ENCODE peak calls at places on chromosome 16, in seven cellular contexts. One of them, this sample, is unnamed.

GRCh38 chr16:87160218-87160617 is 157.0 kb downstream of the C16orf95 start:
- DNase-seq in osteocyte: no peak
- DNase-seq in IMR-90: no peak
- DNase-seq in stimulated activated CD4-positive, alpha-beta T cell treated with anti-CD3 and anti-CD28 coated beads, TNF-alpha, amount 100 ng/mL, for 24 hours: no peak
- DNase-seq in ovary: no peak
- DNase-seq in activated T-helper 9 cell treated with anti-CD3 and anti-CD28 coated beads, Interleukin-2, amount 50 U/mL, for 16 hours: no peak
- DNase-seq in iPS DF 6.9: no peak
- DNase-seq in this sample: peak; percentile 29

GRCh38 chr16:71626858-71627213 is 852 bp downstream of the MARVELD3 start:
- DNase-seq in IMR-90: no peak
- DNase-seq in ovary: peak; percentile 26
- DNase-seq in iPS DF 6.9: peak; percentile 22
- DNase-seq in stimulated activated CD4-positive, alpha-beta T cell treated with anti-CD3 and anti-CD28 coated beads, TNF-alpha, amount 100 ng/mL, for 24 hours: no peak
- DNase-seq in activated T-helper 9 cell treated with anti-CD3 and anti-CD28 coated beads, Interleukin-2, amount 50 U/mL, for 16 hours: no peak
- DNase-seq in osteocyte: no peak
- DNase-seq in this sample: no peak

GRCh38 chr16:22232277-22233049 is 26.4 kb downstream of the EEF2K start:
- DNase-seq in osteocyte: no peak
- DNase-seq in stimulated activated CD4-positive, alpha-beta T cell treated with anti-CD3 and anti-CD28 coated beads, TNF-alpha, amount 100 ng/mL, for 24 hours: peak; percentile 2
- DNase-seq in IMR-90: peak; percentile 72
- DNase-seq in activated T-helper 9 cell treated with anti-CD3 and anti-CD28 coated beads, Interleukin-2, amount 50 U/mL, for 16 hours: no peak
- DNase-seq in iPS DF 6.9: no peak
- DNase-seq in ovary: no peak
- DNase-seq in this sample: no peak

GRCh38 chr16:30519120-30520049 is 7.0 kb downstream of the ZNF768 start:
- DNase-seq in activated T-helper 9 cell treated with anti-CD3 and anti-CD28 coated beads, Interleukin-2, amount 50 U/mL, for 16 hours: no peak
- DNase-seq in osteocyte: no peak
- DNase-seq in ovary: no peak
- DNase-seq in iPS DF 6.9: no peak
- DNase-seq in stimulated activated CD4-positive, alpha-beta T cell treated with anti-CD3 and anti-CD28 coated beads, TNF-alpha, amount 100 ng/mL, for 24 hours: no peak
- DNase-seq in IMR-90: no peak
- DNase-seq in this sample: no peak

GRCh38 chr16:57382535-57383275 is 10.4 kb downstream of the CX3CL1 start:
- DNase-seq in osteocyte: no peak
- DNase-seq in activated T-helper 9 cell treated with anti-CD3 and anti-CD28 coated beads, Interleukin-2, amount 50 U/mL, for 16 hours: no peak
- DNase-seq in iPS DF 6.9: no peak
- DNase-seq in stimulated activated CD4-positive, alpha-beta T cell treated with anti-CD3 and anti-CD28 coated beads, TNF-alpha, amount 100 ng/mL, for 24 hours: no peak
- DNase-seq in IMR-90: no peak
- DNase-seq in ovary: no peak
- DNase-seq in this sample: no peak

GRCh38 chr16:17011712-17012111 is 459.0 kb downstream of the XYLT1 start:
- DNase-seq in IMR-90: no peak
- DNase-seq in osteocyte: no peak
- DNase-seq in activated T-helper 9 cell treated with anti-CD3 and anti-CD28 coated beads, Interleukin-2, amount 50 U/mL, for 16 hours: no peak
- DNase-seq in iPS DF 6.9: no peak
- DNase-seq in stimulated activated CD4-positive, alpha-beta T cell treated with anti-CD3 and anti-CD28 coated beads, TNF-alpha, amount 100 ng/mL, for 24 hours: no peak
- DNase-seq in ovary: no peak
- DNase-seq in this sample: no peak

GRCh38 chr16:28623172-28623711 is 13.4 kb upstream of the SULT1A1 start:
- DNase-seq in IMR-90: no peak
- DNase-seq in iPS DF 6.9: no peak
- DNase-seq in activated T-helper 9 cell treated with anti-CD3 and anti-CD28 coated beads, Interleukin-2, amount 50 U/mL, for 16 hours: peak; percentile 49
- DNase-seq in osteocyte: peak; percentile 83
- DNase-seq in ovary: no peak
- DNase-seq in stimulated activated CD4-positive, alpha-beta T cell treated with anti-CD3 and anti-CD28 coated beads, TNF-alpha, amount 100 ng/mL, for 24 hours: peak; percentile 35
- DNase-seq in this sample: no peak

GRCh38 chr16:69563605-69564580 is 1.9 kb upstream of the NFAT5 start:
- DNase-seq in ovary: no peak
- DNase-seq in stimulated activated CD4-positive, alpha-beta T cell treated with anti-CD3 and anti-CD28 coated beads, TNF-alpha, amount 100 ng/mL, for 24 hours: peak; percentile 53
- DNase-seq in osteocyte: no peak
- DNase-seq in activated T-helper 9 cell treated with anti-CD3 and anti-CD28 coated beads, Interleukin-2, amount 50 U/mL, for 16 hours: peak; percentile 45
- DNase-seq in iPS DF 6.9: no peak
- DNase-seq in IMR-90: peak; percentile 65
- DNase-seq in this sample: peak; percentile 55

GRCh38 chr16:46768809-46769208 is 20.7 kb upstream of the MYLK3 start:
- DNase-seq in iPS DF 6.9: no peak
- DNase-seq in activated T-helper 9 cell treated with anti-CD3 and anti-CD28 coated beads, Interleukin-2, amount 50 U/mL, for 16 hours: no peak
- DNase-seq in stimulated activated CD4-positive, alpha-beta T cell treated with anti-CD3 and anti-CD28 coated beads, TNF-alpha, amount 100 ng/mL, for 24 hours: no peak
- DNase-seq in ovary: no peak
- DNase-seq in osteocyte: no peak
- DNase-seq in IMR-90: no peak
- DNase-seq in this sample: no peak

GRCh38 chr16:6684076-6684673 is 648.5 kb upstream of the RBFOX1 start:
- DNase-seq in iPS DF 6.9: peak; percentile 5
- DNase-seq in IMR-90: no peak
- DNase-seq in ovary: no peak
- DNase-seq in stimulated activated CD4-positive, alpha-beta T cell treated with anti-CD3 and anti-CD28 coated beads, TNF-alpha, amount 100 ng/mL, for 24 hours: no peak
- DNase-seq in activated T-helper 9 cell treated with anti-CD3 and anti-CD28 coated beads, Interleukin-2, amount 50 U/mL, for 16 hours: no peak
- DNase-seq in osteocyte: no peak
- DNase-seq in this sample: no peak

GRCh38 chr16:10729649-10730048 is 14.0 kb upstream of the NUBP1 start:
- DNase-seq in IMR-90: peak; percentile 38
- DNase-seq in ovary: no peak
- DNase-seq in osteocyte: no peak
- DNase-seq in stimulated activated CD4-positive, alpha-beta T cell treated with anti-CD3 and anti-CD28 coated beads, TNF-alpha, amount 100 ng/mL, for 24 hours: no peak
- DNase-seq in activated T-helper 9 cell treated with anti-CD3 and anti-CD28 coated beads, Interleukin-2, amount 50 U/mL, for 16 hours: no peak
- DNase-seq in iPS DF 6.9: no peak
- DNase-seq in this sample: peak; percentile 36

GRCh38 chr16:88857728-88858339 is 907 bp downstream of the TRAPPC2L start:
- DNase-seq in activated T-helper 9 cell treated with anti-CD3 and anti-CD28 coated beads, Interleukin-2, amount 50 U/mL, for 16 hours: peak; percentile 61
- DNase-seq in osteocyte: no peak
- DNase-seq in IMR-90: peak; percentile 72
- DNase-seq in ovary: peak; percentile 58
- DNase-seq in stimulated activated CD4-positive, alpha-beta T cell treated with anti-CD3 and anti-CD28 coated beads, TNF-alpha, amount 100 ng/mL, for 24 hours: peak; percentile 54
- DNase-seq in iPS DF 6.9: no peak
- DNase-seq in this sample: peak; percentile 85

GRCh38 chr16:51321251-51321650 is 170.2 kb upstream of the SALL1 start:
- DNase-seq in IMR-90: no peak
- DNase-seq in activated T-helper 9 cell treated with anti-CD3 and anti-CD28 coated beads, Interleukin-2, amount 50 U/mL, for 16 hours: no peak
- DNase-seq in iPS DF 6.9: no peak
- DNase-seq in ovary: no peak
- DNase-seq in osteocyte: no peak
- DNase-seq in stimulated activated CD4-positive, alpha-beta T cell treated with anti-CD3 and anti-CD28 coated beads, TNF-alpha, amount 100 ng/mL, for 24 hours: no peak
- DNase-seq in this sample: no peak

GRCh38 chr16:9827062-9827752 is 355.0 kb downstream of the GRIN2A start:
- DNase-seq in activated T-helper 9 cell treated with anti-CD3 and anti-CD28 coated beads, Interleukin-2, amount 50 U/mL, for 16 hours: no peak
- DNase-seq in IMR-90: no peak
- DNase-seq in iPS DF 6.9: no peak
- DNase-seq in osteocyte: no peak
- DNase-seq in ovary: no peak
- DNase-seq in stimulated activated CD4-positive, alpha-beta T cell treated with anti-CD3 and anti-CD28 coated beads, TNF-alpha, amount 100 ng/mL, for 24 hours: no peak
- DNase-seq in this sample: no peak

GRCh38 chr16:66606000-66606751 is 1.7 kb downstream of the CMTM3 start:
- DNase-seq in IMR-90: no peak
- DNase-seq in iPS DF 6.9: no peak
- DNase-seq in osteocyte: no peak
- DNase-seq in stimulated activated CD4-positive, alpha-beta T cell treated with anti-CD3 and anti-CD28 coated beads, TNF-alpha, amount 100 ng/mL, for 24 hours: no peak
- DNase-seq in ovary: no peak
- DNase-seq in activated T-helper 9 cell treated with anti-CD3 and anti-CD28 coated beads, Interleukin-2, amount 50 U/mL, for 16 hours: no peak
- DNase-seq in this sample: no peak

GRCh38 chr16:78102865-78103264 is 3.4 kb downstream of the WWOX start:
- DNase-seq in activated T-helper 9 cell treated with anti-CD3 and anti-CD28 coated beads, Interleukin-2, amount 50 U/mL, for 16 hours: no peak
- DNase-seq in iPS DF 6.9: no peak
- DNase-seq in stimulated activated CD4-positive, alpha-beta T cell treated with anti-CD3 and anti-CD28 coated beads, TNF-alpha, amount 100 ng/mL, for 24 hours: no peak
- DNase-seq in ovary: no peak
- DNase-seq in osteocyte: no peak
- DNase-seq in IMR-90: no peak
- DNase-seq in this sample: no peak

GRCh38 chr16:53768167-53768566 is 64.2 kb downstream of the FTO start:
- DNase-seq in iPS DF 6.9: no peak
- DNase-seq in ovary: no peak
- DNase-seq in stimulated activated CD4-positive, alpha-beta T cell treated with anti-CD3 and anti-CD28 coated beads, TNF-alpha, amount 100 ng/mL, for 24 hours: no peak
- DNase-seq in activated T-helper 9 cell treated with anti-CD3 and anti-CD28 coated beads, Interleukin-2, amount 50 U/mL, for 16 hours: no peak
- DNase-seq in IMR-90: peak; percentile 41
- DNase-seq in osteocyte: no peak
- DNase-seq in this sample: peak; percentile 41

GRCh38 chr16:85858984-85859817 is 39.8 kb upstream of the IRF8 start:
- DNase-seq in IMR-90: no peak
- DNase-seq in activated T-helper 9 cell treated with anti-CD3 and anti-CD28 coated beads, Interleukin-2, amount 50 U/mL, for 16 hours: no peak
- DNase-seq in osteocyte: no peak
- DNase-seq in stimulated activated CD4-positive, alpha-beta T cell treated with anti-CD3 and anti-CD28 coated beads, TNF-alpha, amount 100 ng/mL, for 24 hours: no peak
- DNase-seq in iPS DF 6.9: no peak
- DNase-seq in ovary: no peak
- DNase-seq in this sample: no peak

GRCh38 chr16:85579883-85580607 is 33.1 kb upstream of the GSE1 start:
- DNase-seq in activated T-helper 9 cell treated with anti-CD3 and anti-CD28 coated beads, Interleukin-2, amount 50 U/mL, for 16 hours: no peak
- DNase-seq in stimulated activated CD4-positive, alpha-beta T cell treated with anti-CD3 and anti-CD28 coated beads, TNF-alpha, amount 100 ng/mL, for 24 hours: no peak
- DNase-seq in iPS DF 6.9: no peak
- DNase-seq in IMR-90: no peak
- DNase-seq in ovary: no peak
- DNase-seq in osteocyte: no peak
- DNase-seq in this sample: peak; percentile 53

GRCh38 chr16:2595376-2596200 is 57.8 kb downstream of the PDPK1 start:
- DNase-seq in stimulated activated CD4-positive, alpha-beta T cell treated with anti-CD3 and anti-CD28 coated beads, TNF-alpha, amount 100 ng/mL, for 24 hours: no peak
- DNase-seq in osteocyte: no peak
- DNase-seq in activated T-helper 9 cell treated with anti-CD3 and anti-CD28 coated beads, Interleukin-2, amount 50 U/mL, for 16 hours: no peak
- DNase-seq in iPS DF 6.9: no peak
- DNase-seq in IMR-90: no peak
- DNase-seq in ovary: no peak
- DNase-seq in this sample: no peak

GRCh38 chr16:15054357-15055140 is 1.3 kb downstream of the NTAN1 start:
- DNase-seq in activated T-helper 9 cell treated with anti-CD3 and anti-CD28 coated beads, Interleukin-2, amount 50 U/mL, for 16 hours: no peak
- DNase-seq in ovary: no peak
- DNase-seq in IMR-90: no peak
- DNase-seq in iPS DF 6.9: no peak
- DNase-seq in osteocyte: no peak
- DNase-seq in stimulated activated CD4-positive, alpha-beta T cell treated with anti-CD3 and anti-CD28 coated beads, TNF-alpha, amount 100 ng/mL, for 24 hours: no peak
- DNase-seq in this sample: no peak

GRCh38 chr16:49382916-49383315 is 9.3 kb downstream of the C16orf78 start:
- DNase-seq in IMR-90: no peak
- DNase-seq in ovary: no peak
- DNase-seq in stimulated activated CD4-positive, alpha-beta T cell treated with anti-CD3 and anti-CD28 coated beads, TNF-alpha, amount 100 ng/mL, for 24 hours: no peak
- DNase-seq in iPS DF 6.9: peak; percentile 50
- DNase-seq in activated T-helper 9 cell treated with anti-CD3 and anti-CD28 coated beads, Interleukin-2, amount 50 U/mL, for 16 hours: no peak
- DNase-seq in osteocyte: peak; percentile 62
- DNase-seq in this sample: no peak

GRCh38 chr16:4682616-4683254 is 10.6 kb upstream of the NUDT16L1 start:
- DNase-seq in osteocyte: no peak
- DNase-seq in stimulated activated CD4-positive, alpha-beta T cell treated with anti-CD3 and anti-CD28 coated beads, TNF-alpha, amount 100 ng/mL, for 24 hours: no peak
- DNase-seq in IMR-90: peak; percentile 18
- DNase-seq in iPS DF 6.9: peak; percentile 33
- DNase-seq in activated T-helper 9 cell treated with anti-CD3 and anti-CD28 coated beads, Interleukin-2, amount 50 U/mL, for 16 hours: no peak
- DNase-seq in ovary: no peak
- DNase-seq in this sample: no peak

GRCh38 chr16:84746875-84747274 is 47.1 kb downstream of the USP10 start:
- DNase-seq in IMR-90: no peak
- DNase-seq in ovary: no peak
- DNase-seq in osteocyte: no peak
- DNase-seq in iPS DF 6.9: no peak
- DNase-seq in activated T-helper 9 cell treated with anti-CD3 and anti-CD28 coated beads, Interleukin-2, amount 50 U/mL, for 16 hours: no peak
- DNase-seq in stimulated activated CD4-positive, alpha-beta T cell treated with anti-CD3 and anti-CD28 coated beads, TNF-alpha, amount 100 ng/mL, for 24 hours: no peak
- DNase-seq in this sample: peak; percentile 18

GRCh38 chr16:84806256-84806889 is 13.4 kb upstream of the CRISPLD2 start:
- DNase-seq in ovary: no peak
- DNase-seq in stimulated activated CD4-positive, alpha-beta T cell treated with anti-CD3 and anti-CD28 coated beads, TNF-alpha, amount 100 ng/mL, for 24 hours: no peak
- DNase-seq in activated T-helper 9 cell treated with anti-CD3 and anti-CD28 coated beads, Interleukin-2, amount 50 U/mL, for 16 hours: no peak
- DNase-seq in iPS DF 6.9: no peak
- DNase-seq in osteocyte: peak; percentile 87
- DNase-seq in IMR-90: peak; percentile 95
- DNase-seq in this sample: peak; percentile 90

GRCh38 chr16:72878301-72879269 is 169.3 kb downstream of the ZFHX3 start:
- DNase-seq in activated T-helper 9 cell treated with anti-CD3 and anti-CD28 coated beads, Interleukin-2, amount 50 U/mL, for 16 hours: no peak
- DNase-seq in stimulated activated CD4-positive, alpha-beta T cell treated with anti-CD3 and anti-CD28 coated beads, TNF-alpha, amount 100 ng/mL, for 24 hours: no peak
- DNase-seq in ovary: no peak
- DNase-seq in iPS DF 6.9: no peak
- DNase-seq in IMR-90: peak; percentile 75
- DNase-seq in osteocyte: no peak
- DNase-seq in this sample: peak; percentile 88

GRCh38 chr16:84874004-84874435 is 54.2 kb downstream of the CRISPLD2 start:
- DNase-seq in activated T-helper 9 cell treated with anti-CD3 and anti-CD28 coated beads, Interleukin-2, amount 50 U/mL, for 16 hours: no peak
- DNase-seq in iPS DF 6.9: no peak
- DNase-seq in IMR-90: no peak
- DNase-seq in stimulated activated CD4-positive, alpha-beta T cell treated with anti-CD3 and anti-CD28 coated beads, TNF-alpha, amount 100 ng/mL, for 24 hours: no peak
- DNase-seq in ovary: no peak
- DNase-seq in osteocyte: no peak
- DNase-seq in this sample: peak; percentile 16

GRCh38 chr16:57981636-57982035 is 10.7 kb upstream of the CNGB1 start:
- DNase-seq in osteocyte: no peak
- DNase-seq in activated T-helper 9 cell treated with anti-CD3 and anti-CD28 coated beads, Interleukin-2, amount 50 U/mL, for 16 hours: no peak
- DNase-seq in ovary: no peak
- DNase-seq in stimulated activated CD4-positive, alpha-beta T cell treated with anti-CD3 and anti-CD28 coated beads, TNF-alpha, amount 100 ng/mL, for 24 hours: no peak
- DNase-seq in IMR-90: no peak
- DNase-seq in iPS DF 6.9: no peak
- DNase-seq in this sample: no peak

GRCh38 chr16:85859818-85860125 is 39.2 kb upstream of the IRF8 start:
- DNase-seq in osteocyte: no peak
- DNase-seq in IMR-90: no peak
- DNase-seq in iPS DF 6.9: no peak
- DNase-seq in ovary: no peak
- DNase-seq in stimulated activated CD4-positive, alpha-beta T cell treated with anti-CD3 and anti-CD28 coated beads, TNF-alpha, amount 100 ng/mL, for 24 hours: no peak
- DNase-seq in activated T-helper 9 cell treated with anti-CD3 and anti-CD28 coated beads, Interleukin-2, amount 50 U/mL, for 16 hours: no peak
- DNase-seq in this sample: no peak

GRCh38 chr16:73323880-73324279 is 276.0 kb upstream of the ZFHX3 start:
- DNase-seq in activated T-helper 9 cell treated with anti-CD3 and anti-CD28 coated beads, Interleukin-2, amount 50 U/mL, for 16 hours: no peak
- DNase-seq in ovary: no peak
- DNase-seq in iPS DF 6.9: no peak
- DNase-seq in stimulated activated CD4-positive, alpha-beta T cell treated with anti-CD3 and anti-CD28 coated beads, TNF-alpha, amount 100 ng/mL, for 24 hours: no peak
- DNase-seq in osteocyte: no peak
- DNase-seq in IMR-90: no peak
- DNase-seq in this sample: no peak

GRCh38 chr16:79519448-79519847 is 81.1 kb downstream of the MAF start:
- DNase-seq in iPS DF 6.9: no peak
- DNase-seq in stimulated activated CD4-positive, alpha-beta T cell treated with anti-CD3 and anti-CD28 coated beads, TNF-alpha, amount 100 ng/mL, for 24 hours: no peak
- DNase-seq in osteocyte: no peak
- DNase-seq in activated T-helper 9 cell treated with anti-CD3 and anti-CD28 coated beads, Interleukin-2, amount 50 U/mL, for 16 hours: no peak
- DNase-seq in IMR-90: no peak
- DNase-seq in ovary: no peak
- DNase-seq in this sample: no peak

GRCh38 chr16:56047307-56048234 is 143.7 kb upstream of the GNAO1 start:
- DNase-seq in ovary: no peak
- DNase-seq in stimulated activated CD4-positive, alpha-beta T cell treated with anti-CD3 and anti-CD28 coated beads, TNF-alpha, amount 100 ng/mL, for 24 hours: no peak
- DNase-seq in activated T-helper 9 cell treated with anti-CD3 and anti-CD28 coated beads, Interleukin-2, amount 50 U/mL, for 16 hours: no peak
- DNase-seq in osteocyte: no peak
- DNase-seq in IMR-90: no peak
- DNase-seq in iPS DF 6.9: no peak
- DNase-seq in this sample: no peak

GRCh38 chr16:70573451-70574121 is 50.0 kb downstream of the SF3B3 start:
- DNase-seq in osteocyte: peak; percentile 87
- DNase-seq in activated T-helper 9 cell treated with anti-CD3 and anti-CD28 coated beads, Interleukin-2, amount 50 U/mL, for 16 hours: no peak
- DNase-seq in IMR-90: peak; percentile 97
- DNase-seq in stimulated activated CD4-positive, alpha-beta T cell treated with anti-CD3 and anti-CD28 coated beads, TNF-alpha, amount 100 ng/mL, for 24 hours: no peak
- DNase-seq in iPS DF 6.9: no peak
- DNase-seq in ovary: peak; percentile 36
- DNase-seq in this sample: peak; percentile 97

GRCh38 chr16:53084141-53084541 is 29.4 kb downstream of the CHD9 start:
- DNase-seq in stimulated activated CD4-positive, alpha-beta T cell treated with anti-CD3 and anti-CD28 coated beads, TNF-alpha, amount 100 ng/mL, for 24 hours: no peak
- DNase-seq in ovary: no peak
- DNase-seq in osteocyte: no peak
- DNase-seq in IMR-90: no peak
- DNase-seq in activated T-helper 9 cell treated with anti-CD3 and anti-CD28 coated beads, Interleukin-2, amount 50 U/mL, for 16 hours: no peak
- DNase-seq in iPS DF 6.9: no peak
- DNase-seq in this sample: no peak

GRCh38 chr16:83402969-83403368 is 404.8 kb upstream of the HSBP1 start:
- DNase-seq in IMR-90: peak; percentile 54
- DNase-seq in ovary: no peak
- DNase-seq in osteocyte: no peak
- DNase-seq in iPS DF 6.9: no peak
- DNase-seq in stimulated activated CD4-positive, alpha-beta T cell treated with anti-CD3 and anti-CD28 coated beads, TNF-alpha, amount 100 ng/mL, for 24 hours: no peak
- DNase-seq in activated T-helper 9 cell treated with anti-CD3 and anti-CD28 coated beads, Interleukin-2, amount 50 U/mL, for 16 hours: no peak
- DNase-seq in this sample: peak; percentile 61

GRCh38 chr16:9443864-9444263 is 352.4 kb downstream of the HAPSTR1 start:
- DNase-seq in osteocyte: no peak
- DNase-seq in activated T-helper 9 cell treated with anti-CD3 and anti-CD28 coated beads, Interleukin-2, amount 50 U/mL, for 16 hours: no peak
- DNase-seq in ovary: no peak
- DNase-seq in iPS DF 6.9: no peak
- DNase-seq in stimulated activated CD4-positive, alpha-beta T cell treated with anti-CD3 and anti-CD28 coated beads, TNF-alpha, amount 100 ng/mL, for 24 hours: no peak
- DNase-seq in IMR-90: no peak
- DNase-seq in this sample: no peak

GRCh38 chr16:57689772-57690558 is 4.6 kb upstream of the DRC7 start:
- DNase-seq in IMR-90: no peak
- DNase-seq in iPS DF 6.9: no peak
- DNase-seq in ovary: no peak
- DNase-seq in activated T-helper 9 cell treated with anti-CD3 and anti-CD28 coated beads, Interleukin-2, amount 50 U/mL, for 16 hours: no peak
- DNase-seq in stimulated activated CD4-positive, alpha-beta T cell treated with anti-CD3 and anti-CD28 coated beads, TNF-alpha, amount 100 ng/mL, for 24 hours: no peak
- DNase-seq in osteocyte: no peak
- DNase-seq in this sample: no peak

GRCh38 chr16:74682556-74682955 is 15.9 kb upstream of the RFWD3 start:
- DNase-seq in IMR-90: no peak
- DNase-seq in stimulated activated CD4-positive, alpha-beta T cell treated with anti-CD3 and anti-CD28 coated beads, TNF-alpha, amount 100 ng/mL, for 24 hours: no peak
- DNase-seq in activated T-helper 9 cell treated with anti-CD3 and anti-CD28 coated beads, Interleukin-2, amount 50 U/mL, for 16 hours: no peak
- DNase-seq in iPS DF 6.9: no peak
- DNase-seq in ovary: no peak
- DNase-seq in osteocyte: no peak
- DNase-seq in this sample: no peak

This sample was measured in cardiac fibroblast.